ENCODE peak calls at places on chromosomes 11 and 22, in nine cellular contexts. G, V, X, C, Q, L, K, A and E are unnamed samples. For H3K36me3, the result is how much of the 10 kb centered on the place peaks cover.

GRCh38 chr11:74909812-74910211 is 39.1 kb downstream of the XRRA1 start:
- DNase-seq in G (no peak), V (no peak), X (no peak), C (no peak), Q (no peak), L (no peak), K (no peak), A (no peak), E (no peak)

GRCh38 chr11:118715837-118716260 is 36.4 kb upstream of the TREH start:
- DNase-seq in G (no peak), V (peak), X (no peak), C (no peak), Q (peak), L (no peak), K (no peak), A (no peak), E (peak)

GRCh38 chr11:132576706-132577105 is 955.6 kb downstream of the OPCML start:
- DNase-seq in G (no peak), V (peak), X (no peak), C (peak), Q (peak), L (no peak), K (no peak), A (no peak), E (no peak)

GRCh38 chr11:17313349-17314231 is 37.1 kb downstream of the NUCB2 start:
- DNase-seq in G (no peak), V (no peak), X (no peak), C (no peak), Q (peak), L (no peak), K (no peak), A (no peak), E (no peak)

GRCh38 chr22:29550005-29550404 is 3.6 kb downstream of the THOC5 start:
- DNase-seq in G (no peak), V (no peak), X (no peak), C (no peak), Q (no peak), L (no peak), K (no peak), A (no peak), E (no peak)

GRCh38 chr11:59865031-59865430 is 1.3 kb downstream of the TCN1 start:
- DNase-seq in G (no peak), V (no peak), X (no peak), C (peak), Q (peak), L (no peak), K (no peak), A (peak), E (no peak)

GRCh38 chr22:16922076-16922475 is 85.9 kb downstream of the GAB4 start:
- DNase-seq in G (no peak), V (no peak), X (no peak), C (no peak), Q (no peak), L (no peak), K (no peak), A (no peak), E (no peak)

GRCh38 chr11:19953909-19954308 is 206.4 kb downstream of the DBX1 start:
- DNase-seq in G (no peak), V (peak), X (no peak), C (peak), Q (peak), L (peak), K (peak), A (no peak), E (no peak)

GRCh38 chr11:19013181-19013857 is 47.2 kb downstream of the MRGPRX2 start:
- DNase-seq in G (no peak), V (peak), X (no peak), C (no peak), Q (no peak), L (no peak), K (no peak), A (no peak), E (no peak)

GRCh38 chr11:66373261-66373660 is 1.7 kb upstream of the SLC29A2 start:
- DNase-seq in G (no peak), V (no peak), X (no peak), C (no peak), Q (no peak), L (peak), K (no peak), A (no peak), E (no peak)

GRCh38 chr11:134346101-134346975 is 14.6 kb downstream of the GLB1L2 start:
- DNase-seq in G (no peak), V (no peak), X (no peak), C (no peak), Q (no peak), L (no peak), K (no peak), A (peak), E (peak)

GRCh38 chr11:93198221-93198650 is 445 bp upstream of the SLC36A4 start:
- DNase-seq in G (no peak), V (no peak), X (no peak), C (peak), Q (peak), L (no peak), K (no peak), A (no peak), E (no peak)

GRCh38 chr22:16824718-16825687 is at the start of gene XKR3:
- DNase-seq in G (no peak), V (no peak), X (no peak), C (no peak), Q (peak), L (no peak), K (no peak), A (no peak), E (no peak)

GRCh38 chr11:113161671-113162589 is 152.5 kb upstream of the TTC12 start:
- DNase-seq in G (no peak), V (no peak), X (no peak), C (no peak), Q (no peak), L (peak), K (no peak), A (peak), E (peak)

GRCh38 chr11:66694056-66694410 is 16.3 kb upstream of the RBM4B start:
- DNase-seq in G (peak), V (no peak), X (no peak), C (no peak), Q (no peak), L (no peak), K (no peak), A (no peak), E (no peak)

GRCh38 chr11:105367129-105367528 is 227.6 kb upstream of the CARD18 start:
- DNase-seq in G (no peak), V (no peak), X (no peak), C (no peak), Q (peak), L (no peak), K (no peak), A (no peak), E (no peak)

GRCh38 chr11:133816146-133816545 is 29.2 kb downstream of the SPATA19 start:
- DNase-seq in G (no peak), V (no peak), X (no peak), C (no peak), Q (no peak), L (no peak), K (no peak), A (no peak), E (no peak)

GRCh38 chr11:68889948-68890446 is 13.6 kb downstream of the MRPL21 start:
- DNase-seq in G (no peak), V (peak), X (no peak), C (peak), Q (peak), L (peak), K (no peak), A (peak), E (peak)

GRCh38 chr11:113311536-113311935 is 2.8 kb upstream of the TTC12 start:
- DNase-seq in G (no peak), V (no peak), X (no peak), C (peak), Q (no peak), L (no peak), K (no peak), A (no peak), E (no peak)

GRCh38 chr11:126543691-126544090 is 188.2 kb downstream of the ST3GAL4 start:
- DNase-seq in G (no peak), V (no peak), X (no peak), C (no peak), Q (no peak), L (no peak), K (no peak), A (no peak), E (no peak)

GRCh38 chr11:118095493-118095892 is 8.7 kb upstream of the SMIM35 start:
- DNase-seq in G (no peak), V (no peak), X (no peak), C (no peak), Q (no peak), L (no peak), K (no peak), A (no peak), E (no peak)

GRCh38 chr11:4197112-4197511 is 102.5 kb downstream of the RRM1 start:
- DNase-seq in G (no peak), V (no peak), X (no peak), C (no peak), Q (no peak), L (no peak), K (no peak), A (no peak), E (no peak)

GRCh38 chr11:91303754-91304153 is 920.9 kb upstream of the FAT3 start:
- DNase-seq in G (no peak), V (no peak), X (no peak), C (no peak), Q (no peak), L (no peak), K (no peak), A (no peak), E (no peak)

GRCh38 chr11:94926698-94927237 is 46.6 kb downstream of the CWC15 start:
- DNase-seq in G (peak), V (peak), X (peak), C (peak), Q (peak), L (peak), K (no peak), A (peak), E (peak)

GRCh38 chr22:41178425-41178975 is 26.6 kb upstream of the L3MBTL2 start:
- DNase-seq in G (no peak), V (no peak), X (no peak), C (no peak), Q (no peak), L (no peak), K (no peak), A (peak), E (peak)
- H3K4me3 ChIP-seq in G (no peak), V (no peak), X (no peak), C (no peak), Q (no peak), L (no peak), K (no peak), A (no peak), E (no peak)

DNA sequence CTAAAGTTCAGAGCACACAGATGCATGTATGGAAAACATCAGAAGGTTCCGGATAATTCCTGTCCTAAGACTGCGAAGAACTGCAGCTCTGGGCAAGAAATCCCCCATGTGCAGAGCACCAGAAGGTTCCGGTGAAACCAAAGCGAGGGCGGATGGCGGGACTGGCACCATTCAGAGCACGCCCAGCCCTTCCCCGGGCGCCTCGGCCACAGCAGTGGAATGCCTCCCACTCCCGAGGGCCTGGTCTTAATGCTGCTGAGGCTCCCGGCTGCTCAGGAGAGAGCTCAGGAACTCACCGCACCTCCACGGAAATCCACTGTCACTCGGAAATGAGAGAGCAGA is 43.1 kb downstream of the BRD1 start:
- DNase-seq in G (no peak), V (no peak), X (no peak), C (no peak), Q (no peak), L (no peak), K (no peak), A (no peak), E (peak)
- H3K36me3 ChIP-seq in G (half or more), V (under half), X (under half), C (under half), Q (under half), L (under half), K (under half), A (under half), E (under half)

GRCh38 chr11:1836011-1836945 is 1.5 kb downstream of the SYT8 start:
- DNase-seq in G (no peak), V (no peak), X (no peak), C (no peak), Q (no peak), L (no peak), K (no peak), A (no peak), E (no peak)
- H3K4me3 ChIP-seq in G (no peak), V (no peak), X (no peak), C (no peak), Q (no peak), L (no peak), K (no peak), A (no peak), E (no peak)

DNA sequence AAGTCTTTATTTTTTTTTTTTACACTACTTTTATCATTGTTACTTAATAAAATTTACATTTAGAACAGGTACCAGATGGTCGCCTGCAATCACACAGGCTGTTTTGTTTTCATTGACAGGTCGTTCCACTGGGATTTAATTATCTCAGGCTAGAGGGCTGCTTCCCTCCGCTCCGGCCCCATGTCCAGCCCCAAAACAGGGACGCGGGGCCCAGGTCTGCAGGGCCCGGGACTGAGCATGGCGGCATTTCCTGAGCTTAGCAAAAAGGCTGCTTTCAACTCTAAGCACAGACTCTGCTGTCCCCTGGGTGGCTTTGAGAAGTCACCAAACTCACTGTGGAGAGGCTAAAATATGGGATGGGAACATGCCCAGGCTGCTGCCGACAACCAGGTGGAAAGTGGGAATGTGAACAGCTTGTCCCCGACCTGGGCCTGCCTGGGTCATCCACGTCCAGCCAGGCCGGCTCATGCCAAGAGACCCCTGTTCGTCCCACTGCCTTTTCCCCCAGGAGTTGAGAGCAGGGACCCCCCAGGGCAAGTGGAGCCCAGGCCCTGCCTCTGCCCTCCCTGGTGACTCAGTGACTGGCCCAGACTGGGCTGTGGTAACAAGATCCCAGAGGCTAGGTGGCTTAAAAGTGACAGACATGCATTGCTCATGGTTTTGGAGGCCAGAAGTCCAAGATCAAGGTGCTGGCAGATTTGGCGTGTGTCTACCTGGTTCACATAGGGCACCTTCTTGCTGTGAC is 150.0 kb downstream of the SHANK2 start:
- DNase-seq in G (no peak), V (no peak), X (peak), C (no peak), Q (no peak), L (no peak), K (no peak), A (no peak), E (no peak)
- H3K36me3 ChIP-seq in G (under half), V (under half), X (under half), C (under half), Q (under half), L (under half), K (under half), A (under half), E (under half)

GRCh38 chr22:44455151-44455962 is 42.7 kb downstream of the RTL6 start:
- DNase-seq in G (no peak), V (no peak), X (no peak), C (no peak), Q (no peak), L (no peak), K (no peak), A (peak), E (no peak)
- H3K4me3 ChIP-seq in G (no peak), V (no peak), X (no peak), C (no peak), Q (no peak), L (no peak), K (no peak), A (no peak), E (no peak)